ENCODE peak calls at places on chromosomes 3 and 15, in four cellular contexts. One of them, this sample, is unnamed.
A peak's percentile ranks its signal among the peaks of the same experiment; 100 is the strongest.

GRCh38 chr3:30681276-30682211 is 75.1 kb downstream of the TGFBR2 start:
- DNase-seq in NCI-H1092 treated with DMSO at 0.1 percent for 48 hours: no peak
- DNase-seq in activated T-cell treated with anti-CD3 and anti-CD28 coated beads for 24 hours: no peak
- DNase-seq in GM13976: no peak
- DNase-seq in this sample: no peak

GRCh38 chr3:58989173-58989572 is 60.7 kb downstream of the CFAP20DC start:
- DNase-seq in NCI-H1092 treated with DMSO at 0.1 percent for 48 hours: no peak
- DNase-seq in GM13976: no peak
- DNase-seq in activated T-cell treated with anti-CD3 and anti-CD28 coated beads for 24 hours: no peak
- DNase-seq in this sample: no peak

GRCh38 chr3:31804251-31805051 is 176.6 kb downstream of the OSBPL10 start:
- DNase-seq in NCI-H1092 treated with DMSO at 0.1 percent for 48 hours: no peak
- DNase-seq in activated T-cell treated with anti-CD3 and anti-CD28 coated beads for 24 hours: no peak
- DNase-seq in GM13976: no peak
- DNase-seq in this sample: no peak

GRCh38 chr3:98613616-98614015 is 20.2 kb upstream of the CPOX start:
- DNase-seq in GM13976: no peak
- DNase-seq in activated T-cell treated with anti-CD3 and anti-CD28 coated beads for 24 hours: no peak
- DNase-seq in NCI-H1092 treated with DMSO at 0.1 percent for 48 hours: no peak
- DNase-seq in this sample: no peak

GRCh38 chr3:187811580-187812250 is 66.4 kb upstream of the BCL6 start:
- DNase-seq in GM13976: no peak
- DNase-seq in NCI-H1092 treated with DMSO at 0.1 percent for 48 hours: no peak
- DNase-seq in activated T-cell treated with anti-CD3 and anti-CD28 coated beads for 24 hours: no peak
- DNase-seq in this sample: no peak

GRCh38 chr3:161050929-161051328 is 54.2 kb downstream of the B3GALNT1 start:
- DNase-seq in GM13976: no peak
- DNase-seq in NCI-H1092 treated with DMSO at 0.1 percent for 48 hours: no peak
- DNase-seq in activated T-cell treated with anti-CD3 and anti-CD28 coated beads for 24 hours: no peak
- DNase-seq in this sample: peak; percentile 35

GRCh38 chr3:58349792-58350626 is 17.3 kb downstream of the PXK start:
- DNase-seq in GM13976: peak; percentile 68
- DNase-seq in activated T-cell treated with anti-CD3 and anti-CD28 coated beads for 24 hours: no peak
- DNase-seq in NCI-H1092 treated with DMSO at 0.1 percent for 48 hours: no peak
- DNase-seq in this sample: no peak

GRCh38 chr15:25900426-25900825 is 37.3 kb upstream of the ATP10A start:
- DNase-seq in NCI-H1092 treated with DMSO at 0.1 percent for 48 hours: no peak
- DNase-seq in activated T-cell treated with anti-CD3 and anti-CD28 coated beads for 24 hours: no peak
- DNase-seq in GM13976: no peak
- DNase-seq in this sample: no peak

GRCh38 chr3:123847209-123847608 is 36.9 kb downstream of the MYLK start:
- DNase-seq in NCI-H1092 treated with DMSO at 0.1 percent for 48 hours: no peak
- DNase-seq in activated T-cell treated with anti-CD3 and anti-CD28 coated beads for 24 hours: no peak
- DNase-seq in GM13976: no peak
- DNase-seq in this sample: no peak

GRCh38 chr3:71885001-71885400 is 100.1 kb upstream of the PROK2 start:
- DNase-seq in NCI-H1092 treated with DMSO at 0.1 percent for 48 hours: no peak
- DNase-seq in GM13976: no peak
- DNase-seq in activated T-cell treated with anti-CD3 and anti-CD28 coated beads for 24 hours: no peak
- DNase-seq in this sample: no peak

GRCh38 chr15:64923546-64923945 is 11.8 kb downstream of the ANKDD1A start:
- DNase-seq in GM13976: no peak
- DNase-seq in activated T-cell treated with anti-CD3 and anti-CD28 coated beads for 24 hours: no peak
- DNase-seq in NCI-H1092 treated with DMSO at 0.1 percent for 48 hours: no peak
- DNase-seq in this sample: no peak